ENCODE peak calls at places on chromosomes 3 and 15, in nine cellular contexts. K is GM10248, M is WTC11, D is GM20000, F is AG09309, H is psoas muscle, C is heart left ventricle, Q is fibroblast of mammary gland, I is astrocyte of the spinal cord. J is an unnamed sample.

GRCh38 chr3:184289426-184289938 is 9.6 kb upstream of the PSMD2 start:
- DNase-seq in K (peak; percentile 75), M (peak; percentile 88), D (peak; percentile 77), F (no peak), H (peak; percentile 45), C (peak; percentile 40), Q (peak; percentile 56), I (peak; percentile 27), J (peak; percentile 82)

GRCh38 chr3:179196098-179196497 is 47.9 kb downstream of the PIK3CA start:
- DNase-seq in K (peak; percentile 58), M (no peak), D (peak; percentile 50), F (peak; percentile 52), H (no peak), C (no peak), Q (peak; percentile 76), I (peak; percentile 89), J (peak; percentile 56)

GRCh38 chr3:126130081-126130855 is 46.3 kb upstream of the SLC41A3 start:
- DNase-seq in K (no peak), M (no peak), D (no peak), F (no peak), H (peak; percentile 6), C (peak; percentile 7), Q (no peak), I (no peak), J (no peak)

GRCh38 chr3:87674397-87675161 is 384.2 kb downstream of the CGGBP1 start:
- DNase-seq in K (peak; percentile 21), M (no peak), D (peak; percentile 36), F (no peak), H (no peak), C (no peak), Q (no peak), I (no peak), J (peak; percentile 20)

GRCh38 chr3:170633573-170633972 is 47.7 kb upstream of the SLC7A14 start:
- DNase-seq in K (no peak), M (no peak), D (no peak), F (no peak), H (no peak), C (no peak), Q (no peak), I (no peak), J (no peak)

GRCh38 chr3:172713316-172713715 is 2.4 kb upstream of the NCEH1 start:
- DNase-seq in K (no peak), M (no peak), D (no peak), F (no peak), H (no peak), C (no peak), Q (peak; percentile 77), I (no peak), J (no peak)

GRCh38 chr3:196332168-196332567 is 6.0 kb downstream of the TM4SF19 start:
- DNase-seq in K (no peak), M (no peak), D (no peak), F (no peak), H (no peak), C (no peak), Q (no peak), I (no peak), J (no peak)

GRCh38 chr15:53072077-53072476 is 281.9 kb upstream of the ONECUT1 start:
- DNase-seq in K (peak; percentile 8), M (peak; percentile 86), D (peak; percentile 10), F (no peak), H (peak; percentile 16), C (no peak), Q (peak; percentile 51), I (peak; percentile 17), J (no peak)

GRCh38 chr3:30438121-30438520 is 168.3 kb upstream of the TGFBR2 start:
- DNase-seq in K (no peak), M (no peak), D (no peak), F (no peak), H (no peak), C (no peak), Q (no peak), I (no peak), J (no peak)

GRCh38 chr15:80594091-80594889 is 100.8 kb upstream of the ABHD17C start:
- DNase-seq in K (no peak), M (no peak), D (no peak), F (no peak), H (no peak), C (no peak), Q (peak; percentile 11), I (no peak), J (no peak)

GRCh38 chr3:186307594-186307993 is 54.4 kb downstream of the DGKG start:
- DNase-seq in K (no peak), M (no peak), D (peak; percentile 21), F (no peak), H (no peak), C (no peak), Q (peak; percentile 60), I (peak; percentile 55), J (peak; percentile 48)

GRCh38 chr3:126528419-126528799 is 4.5 kb downstream of the CHST13 start:
- DNase-seq in K (no peak), M (no peak), D (no peak), F (no peak), H (no peak), C (no peak), Q (no peak), I (no peak), J (no peak)

DNA sequence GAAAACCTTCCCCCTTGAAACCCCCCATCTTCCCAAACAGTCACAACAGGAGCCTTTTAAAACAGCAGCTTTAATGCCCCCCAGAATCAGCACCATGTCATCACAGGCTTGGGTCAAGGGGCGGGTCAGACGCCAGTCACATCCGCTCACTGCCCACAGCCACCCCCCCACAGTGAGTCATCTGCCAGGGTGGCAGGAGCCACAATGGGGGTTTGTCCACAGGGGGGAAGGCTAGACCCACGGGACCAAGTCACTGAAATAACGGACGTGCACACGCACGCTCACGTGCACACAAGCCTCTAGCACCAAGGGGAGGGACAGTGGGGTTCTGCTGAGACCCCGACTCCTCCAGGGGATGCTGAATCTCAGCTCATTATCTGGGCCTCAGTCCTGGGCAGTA is 441 bp upstream of the UCN2 start:
- DNase-seq in K (no peak), M (no peak), D (no peak), F (peak; percentile 54), H (peak; percentile 50), C (peak; percentile 32), Q (peak; percentile 70), I (peak; percentile 69), J (no peak)
- TF ChIP-seq CTCF in K (no peak), M (no peak), D (no peak), F (peak; percentile 25), H (no peak), C (no peak), Q (no peak), I (no peak), J (no peak)

DNA sequence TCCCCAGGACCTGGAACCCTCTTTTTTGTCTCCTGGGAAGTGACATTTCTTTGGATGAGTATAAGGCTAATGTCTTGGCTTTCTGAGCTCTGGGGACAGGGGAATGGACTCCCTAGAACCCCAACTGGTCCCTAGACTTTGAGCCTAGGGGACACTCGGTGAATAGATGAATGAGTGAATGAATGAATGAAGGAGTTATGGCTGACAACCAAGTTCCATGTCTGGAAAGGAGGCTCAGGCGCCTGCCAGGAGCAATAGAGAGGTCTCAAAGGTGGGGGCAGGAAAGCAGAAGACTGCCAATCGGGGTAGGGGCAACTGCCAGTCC is 712 bp upstream of the PRKCD start:
- DNase-seq in K (no peak), M (no peak), D (no peak), F (no peak), H (no peak), C (no peak), Q (no peak), I (no peak), J (no peak)
- TF ChIP-seq CTCF in K (no peak), M (no peak), D (no peak), F (no peak), H (no peak), C (no peak), Q (no peak), I (peak; percentile 43), J (no peak)

GRCh38 chr3:154728285-154728684 is 298.3 kb upstream of the GPR149 start:
- DNase-seq in K (no peak), M (no peak), D (no peak), F (no peak), H (no peak), C (no peak), Q (no peak), I (no peak), J (no peak)

GRCh38 chr3:154730221-154730620 is 300.2 kb upstream of the GPR149 start:
- DNase-seq in K (no peak), M (no peak), D (no peak), F (no peak), H (no peak), C (no peak), Q (peak; percentile 7), I (no peak), J (no peak)
- TF ChIP-seq CTCF in K (no peak), M (no peak), D (no peak), F (no peak), H (peak; percentile 29), C (no peak), Q (no peak), I (no peak), J (no peak)

GRCh38 chr3:107272885-107273284 is 104.4 kb upstream of the CCDC54 start:
- DNase-seq in K (no peak), M (no peak), D (no peak), F (no peak), H (no peak), C (no peak), Q (no peak), I (no peak), J (no peak)
- TF ChIP-seq CTCF in K (no peak), M (no peak), D (no peak), F (peak; percentile 19), H (no peak), C (no peak), Q (no peak), I (no peak), J (no peak)

GRCh38 chr3:23916152-23916885 is 471 bp downstream of the NKIRAS1 start:
- DNase-seq in K (no peak), M (no peak), D (no peak), F (no peak), H (no peak), C (no peak), Q (peak; percentile 32), I (no peak), J (no peak)

GRCh38 chr3:23913873-23914743 is 2.7 kb downstream of the NKIRAS1 start:
- DNase-seq in K (peak; percentile 13), M (no peak), D (peak; percentile 22), F (no peak), H (no peak), C (no peak), Q (no peak), I (no peak), J (peak; percentile 41)

GRCh38 chr3:23915537-23916108 is 1.2 kb downstream of the NKIRAS1 start:
- DNase-seq in K (no peak), M (no peak), D (no peak), F (no peak), H (no peak), C (no peak), Q (peak; percentile 75), I (peak; percentile 76), J (no peak)

GRCh38 chr3:23919628-23920027 is 2.7 kb downstream of the RPL15 start:
- DNase-seq in K (no peak), M (no peak), D (no peak), F (no peak), H (no peak), C (no peak), Q (no peak), I (no peak), J (no peak)

GRCh38 chr3:23916886-23917815 is at the start of the genes NKIRAS1 and RPL15:
- DNase-seq in K (peak; percentile 97), M (peak; percentile 97), D (peak; percentile 91), F (peak; percentile 87), H (peak; percentile 97), C (peak; percentile 97), Q (peak; percentile 96), I (peak; percentile 97), J (peak; percentile 97)
- TF ChIP-seq CTCF in K (peak; percentile 20), M (peak; percentile 36), D (no peak), F (peak; percentile 52), H (peak; percentile 46), C (peak; percentile 47), Q (peak; percentile 19), I (peak; percentile 46), J (peak; percentile 13)

J was measured in GM13976.